ENCODE peak calls at places on chromosome 16, in six cellular contexts. One of them, this sample, is unnamed.

GRCh38 chr16:72355561-72355960 is 183.6 kb upstream of the PMFBP1 start:
- DNase-seq in lower leg skin: no peak
- DNase-seq in CD8-positive, alpha-beta T cell: no peak
- DNase-seq in HFF-Myc: no peak
- DNase-seq in GM12865: no peak
- DNase-seq in cardiac fibroblast: peak; percentile 66
- DNase-seq in this sample: no peak

GRCh38 chr16:27378871-27379580 is 22.9 kb upstream of the IL21R start:
- DNase-seq in HFF-Myc: no peak
- DNase-seq in GM12865: peak; percentile 62
- DNase-seq in lower leg skin: no peak
- DNase-seq in cardiac fibroblast: no peak
- DNase-seq in CD8-positive, alpha-beta T cell: no peak
- DNase-seq in this sample: no peak

GRCh38 chr16:89473791-89474414 is 16.5 kb downstream of the ANKRD11 start:
- DNase-seq in cardiac fibroblast: peak; percentile 61
- DNase-seq in HFF-Myc: no peak
- DNase-seq in GM12865: no peak
- DNase-seq in lower leg skin: no peak
- DNase-seq in CD8-positive, alpha-beta T cell: no peak
- DNase-seq in this sample: no peak

GRCh38 chr16:81797443-81797842 is 18.4 kb downstream of the PLCG2 start:
- DNase-seq in HFF-Myc: no peak
- DNase-seq in lower leg skin: no peak
- DNase-seq in CD8-positive, alpha-beta T cell: no peak
- DNase-seq in GM12865: peak; percentile 94
- DNase-seq in cardiac fibroblast: no peak
- DNase-seq in this sample: no peak

GRCh38 chr16:4623593-4623992 is 1.0 kb upstream of the MGRN1 start:
- DNase-seq in CD8-positive, alpha-beta T cell: no peak
- DNase-seq in cardiac fibroblast: no peak
- DNase-seq in lower leg skin: no peak
- DNase-seq in GM12865: no peak
- DNase-seq in HFF-Myc: no peak
- DNase-seq in this sample: no peak

GRCh38 chr16:84913315-84913714 is 93.5 kb downstream of the CRISPLD2 start:
- DNase-seq in cardiac fibroblast: no peak
- DNase-seq in GM12865: no peak
- DNase-seq in HFF-Myc: no peak
- DNase-seq in CD8-positive, alpha-beta T cell: no peak
- DNase-seq in lower leg skin: peak; percentile 81
- DNase-seq in this sample: no peak

GRCh38 chr16:20344630-20345029 is 7.9 kb downstream of the UMOD start:
- DNase-seq in cardiac fibroblast: no peak
- DNase-seq in GM12865: peak; percentile 26
- DNase-seq in lower leg skin: no peak
- DNase-seq in CD8-positive, alpha-beta T cell: no peak
- DNase-seq in HFF-Myc: no peak
- DNase-seq in this sample: no peak

GRCh38 chr16:85924675-85925074 is 25.7 kb downstream of the IRF8 start:
- DNase-seq in cardiac fibroblast: no peak
- DNase-seq in HFF-Myc: no peak
- DNase-seq in CD8-positive, alpha-beta T cell: no peak
- DNase-seq in GM12865: no peak
- DNase-seq in lower leg skin: no peak
- DNase-seq in this sample: no peak

GRCh38 chr16:56513972-56514371 is 5.9 kb downstream of the BBS2 start:
- DNase-seq in lower leg skin: peak; percentile 41
- DNase-seq in HFF-Myc: no peak
- DNase-seq in cardiac fibroblast: peak; percentile 77
- DNase-seq in CD8-positive, alpha-beta T cell: peak; percentile 14
- DNase-seq in GM12865: peak; percentile 65
- DNase-seq in this sample: no peak

GRCh38 chr16:83806036-83806435 is 1.7 kb upstream of the HSBP1 start:
- DNase-seq in GM12865: peak; percentile 24
- DNase-seq in CD8-positive, alpha-beta T cell: no peak
- DNase-seq in cardiac fibroblast: no peak
- DNase-seq in HFF-Myc: no peak
- DNase-seq in lower leg skin: no peak
- DNase-seq in this sample: no peak

GRCh38 chr16:83802559-83802958 is 5.2 kb upstream of the HSBP1 start:
- DNase-seq in cardiac fibroblast: no peak
- DNase-seq in lower leg skin: no peak
- DNase-seq in CD8-positive, alpha-beta T cell: no peak
- DNase-seq in HFF-Myc: no peak
- DNase-seq in GM12865: no peak
- DNase-seq in this sample: no peak

GRCh38 chr16:83804366-83804765 is 3.4 kb upstream of the HSBP1 start:
- DNase-seq in GM12865: no peak
- DNase-seq in lower leg skin: no peak
- DNase-seq in HFF-Myc: no peak
- DNase-seq in CD8-positive, alpha-beta T cell: no peak
- DNase-seq in cardiac fibroblast: no peak
- DNase-seq in this sample: no peak

GRCh38 chr16:83802135-83802534 is 5.6 kb upstream of the HSBP1 start:
- DNase-seq in lower leg skin: no peak
- DNase-seq in GM12865: peak; percentile 66
- DNase-seq in CD8-positive, alpha-beta T cell: no peak
- DNase-seq in HFF-Myc: peak; percentile 56
- DNase-seq in cardiac fibroblast: peak; percentile 83
- DNase-seq in this sample: no peak

DNA sequence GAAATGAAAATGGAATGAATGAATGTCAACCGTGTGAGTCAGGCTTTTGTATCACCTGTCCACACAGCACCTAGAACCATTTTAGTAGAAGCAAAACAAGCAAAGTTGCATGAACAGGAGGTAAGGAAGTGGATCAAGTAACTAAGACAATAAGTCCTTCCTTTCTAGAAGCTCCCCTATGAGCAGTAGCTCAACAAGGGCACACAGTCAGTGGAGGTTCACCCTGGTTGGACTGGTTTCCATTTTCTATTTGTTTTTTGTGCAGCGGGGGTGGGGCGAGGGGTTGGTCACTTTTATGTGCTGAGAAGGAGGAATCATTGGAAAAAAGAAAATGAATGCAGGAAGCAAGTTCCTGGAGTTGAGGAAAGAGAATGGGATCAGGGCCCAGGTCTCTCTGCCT is 4.0 kb upstream of the HSBP1 start:
- DNase-seq in GM12865: no peak
- DNase-seq in CD8-positive, alpha-beta T cell: no peak
- DNase-seq in cardiac fibroblast: no peak
- DNase-seq in HFF-Myc: no peak
- DNase-seq in lower leg skin: no peak
- DNase-seq in this sample: no peak
- TF ChIP-seq CTCF in GM12865: no peak
- TF ChIP-seq CTCF in CD8-positive, alpha-beta T cell: no peak
- TF ChIP-seq CTCF in cardiac fibroblast: no peak
- TF ChIP-seq CTCF in HFF-Myc: no peak
- TF ChIP-seq CTCF in lower leg skin: no peak
- TF ChIP-seq CTCF in this sample: no peak

GRCh38 chr16:67651847-67652246 is 6.9 kb downstream of the CARMIL2 start:
- DNase-seq in CD8-positive, alpha-beta T cell: no peak
- DNase-seq in cardiac fibroblast: no peak
- DNase-seq in lower leg skin: no peak
- DNase-seq in GM12865: no peak
- DNase-seq in HFF-Myc: no peak
- DNase-seq in this sample: no peak

GRCh38 chr16:67652578-67653130 is 7.4 kb downstream of the ACD start:
- DNase-seq in GM12865: no peak
- DNase-seq in HFF-Myc: no peak
- DNase-seq in cardiac fibroblast: no peak
- DNase-seq in lower leg skin: no peak
- DNase-seq in CD8-positive, alpha-beta T cell: no peak
- DNase-seq in this sample: no peak

GRCh38 chr16:67655363-67655762 is 4.7 kb downstream of the ACD start:
- DNase-seq in HFF-Myc: no peak
- DNase-seq in cardiac fibroblast: no peak
- DNase-seq in lower leg skin: no peak
- DNase-seq in GM12865: no peak
- DNase-seq in CD8-positive, alpha-beta T cell: no peak
- DNase-seq in this sample: no peak

GRCh38 chr16:67654069-67654911 is 5.8 kb downstream of the ACD start:
- DNase-seq in cardiac fibroblast: no peak
- DNase-seq in lower leg skin: no peak
- DNase-seq in CD8-positive, alpha-beta T cell: no peak
- DNase-seq in HFF-Myc: no peak
- DNase-seq in GM12865: no peak
- DNase-seq in this sample: no peak

DNA sequence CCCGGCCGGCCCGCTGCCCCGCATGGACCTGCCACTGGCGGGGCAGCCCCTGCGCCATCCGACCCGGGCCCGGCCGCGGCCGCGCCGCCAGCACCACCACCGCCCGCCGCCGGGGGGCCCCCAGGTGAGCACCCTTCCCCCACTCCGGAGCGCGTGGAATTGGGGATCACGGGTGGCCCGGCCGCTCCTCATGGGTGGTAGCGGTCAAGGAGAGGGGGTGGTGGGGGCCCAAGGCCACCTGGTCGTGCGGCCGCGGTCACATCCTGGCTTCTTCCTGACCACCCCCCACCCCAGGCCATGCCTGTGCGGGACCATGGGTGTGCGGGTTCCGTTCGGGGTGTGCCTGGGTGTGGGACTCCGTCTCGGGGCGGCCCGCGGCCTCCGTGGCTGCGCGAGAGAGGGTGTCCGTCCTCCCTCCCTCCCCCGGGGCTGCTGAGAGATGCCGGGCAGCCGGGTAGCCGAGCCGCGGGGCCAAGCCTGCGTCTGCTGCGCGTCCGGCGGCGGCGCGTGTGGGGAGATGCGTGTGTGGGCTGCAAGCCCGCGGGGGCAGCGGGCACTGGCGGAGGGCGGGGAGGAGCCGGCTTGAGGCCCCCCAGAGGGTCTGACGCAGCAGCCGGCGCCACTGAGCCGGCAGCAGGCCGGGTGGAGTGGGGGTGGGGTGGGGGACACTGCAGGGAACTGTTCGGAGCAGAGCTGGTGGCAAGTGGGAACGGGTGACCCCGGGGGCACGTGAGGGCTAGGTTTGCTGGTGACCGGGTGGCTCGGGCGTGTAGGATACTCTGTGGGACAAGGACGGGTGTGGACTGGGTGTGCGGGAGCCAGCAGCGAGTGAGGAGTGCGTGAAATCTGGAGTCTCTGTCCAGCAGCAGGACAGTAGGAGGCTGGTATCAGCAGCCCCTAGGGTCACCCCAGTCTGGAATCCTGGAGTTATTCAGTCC is 6.7 kb downstream of the ACD start:
- DNase-seq in cardiac fibroblast: no peak
- DNase-seq in GM12865: no peak
- DNase-seq in lower leg skin: no peak
- DNase-seq in CD8-positive, alpha-beta T cell: no peak
- DNase-seq in HFF-Myc: no peak
- DNase-seq in this sample: no peak
- TF ChIP-seq CTCF in cardiac fibroblast: no peak
- TF ChIP-seq CTCF in GM12865: no peak
- TF ChIP-seq CTCF in lower leg skin: no peak
- TF ChIP-seq CTCF in CD8-positive, alpha-beta T cell: no peak
- TF ChIP-seq CTCF in HFF-Myc: no peak
- TF ChIP-seq CTCF in this sample: peak; percentile 62

GRCh38 chr16:51834131-51834530 is 683.1 kb upstream of the SALL1 start:
- DNase-seq in HFF-Myc: no peak
- DNase-seq in GM12865: no peak
- DNase-seq in cardiac fibroblast: peak; percentile 15
- DNase-seq in CD8-positive, alpha-beta T cell: no peak
- DNase-seq in lower leg skin: no peak
- DNase-seq in this sample: no peak

DNA sequence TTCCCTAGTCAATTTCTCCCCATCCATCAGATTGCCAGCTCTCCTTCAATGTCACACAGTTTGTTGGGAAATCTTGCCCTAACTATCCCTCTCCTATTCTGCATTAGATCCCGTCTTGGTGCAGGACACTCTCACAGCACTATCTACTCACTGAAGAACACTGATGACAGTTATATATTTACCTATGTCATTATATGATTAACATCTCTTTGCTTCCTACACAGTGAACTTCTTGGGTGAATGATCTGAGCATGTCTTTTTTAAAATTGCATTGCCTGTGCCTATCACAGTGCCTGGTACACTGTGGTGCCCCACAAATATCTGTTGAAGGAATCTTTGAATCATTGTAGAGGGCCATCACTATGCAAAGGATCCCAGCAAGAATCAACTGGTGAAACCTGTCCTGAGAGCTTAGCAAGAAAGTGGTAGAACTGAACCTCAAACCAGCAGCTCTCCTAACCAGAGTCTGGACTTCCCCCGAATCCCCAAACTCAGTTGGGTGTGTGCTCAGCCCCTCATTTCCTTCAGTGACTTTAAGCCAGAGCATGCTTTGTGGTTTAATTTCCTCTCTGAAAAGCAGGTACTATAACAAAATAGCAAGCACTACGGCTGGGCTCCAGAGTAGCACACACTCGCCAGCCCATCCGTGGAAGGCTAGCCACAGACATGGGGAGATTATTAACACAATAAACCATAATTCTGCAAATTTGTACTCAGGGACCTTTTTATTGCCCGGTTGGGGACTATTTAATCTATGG is 680.7 kb upstream of the SALL1 start:
- DNase-seq in cardiac fibroblast: no peak
- DNase-seq in CD8-positive, alpha-beta T cell: no peak
- DNase-seq in lower leg skin: no peak
- DNase-seq in HFF-Myc: no peak
- DNase-seq in GM12865: no peak
- DNase-seq in this sample: no peak
- TF ChIP-seq CTCF in cardiac fibroblast: no peak
- TF ChIP-seq CTCF in CD8-positive, alpha-beta T cell: no peak
- TF ChIP-seq CTCF in lower leg skin: no peak
- TF ChIP-seq CTCF in HFF-Myc: no peak
- TF ChIP-seq CTCF in GM12865: no peak
- TF ChIP-seq CTCF in this sample: no peak

GRCh38 chr16:9404811-9405210 is 313.4 kb downstream of the HAPSTR1 start:
- DNase-seq in cardiac fibroblast: no peak
- DNase-seq in CD8-positive, alpha-beta T cell: no peak
- DNase-seq in lower leg skin: no peak
- DNase-seq in GM12865: no peak
- DNase-seq in HFF-Myc: no peak
- DNase-seq in this sample: no peak

GRCh38 chr16:9408297-9408696 is 316.9 kb downstream of the HAPSTR1 start:
- DNase-seq in HFF-Myc: no peak
- DNase-seq in GM12865: no peak
- DNase-seq in lower leg skin: no peak
- DNase-seq in CD8-positive, alpha-beta T cell: no peak
- DNase-seq in cardiac fibroblast: no peak
- DNase-seq in this sample: no peak

GRCh38 chr16:9402293-9402865 is 310.9 kb downstream of the HAPSTR1 start:
- DNase-seq in GM12865: no peak
- DNase-seq in lower leg skin: no peak
- DNase-seq in cardiac fibroblast: no peak
- DNase-seq in CD8-positive, alpha-beta T cell: no peak
- DNase-seq in HFF-Myc: no peak
- DNase-seq in this sample: no peak

GRCh38 chr16:9407206-9407758 is 315.8 kb downstream of the HAPSTR1 start:
- DNase-seq in GM12865: no peak
- DNase-seq in cardiac fibroblast: no peak
- DNase-seq in lower leg skin: no peak
- DNase-seq in HFF-Myc: no peak
- DNase-seq in CD8-positive, alpha-beta T cell: no peak
- DNase-seq in this sample: no peak

DNA sequence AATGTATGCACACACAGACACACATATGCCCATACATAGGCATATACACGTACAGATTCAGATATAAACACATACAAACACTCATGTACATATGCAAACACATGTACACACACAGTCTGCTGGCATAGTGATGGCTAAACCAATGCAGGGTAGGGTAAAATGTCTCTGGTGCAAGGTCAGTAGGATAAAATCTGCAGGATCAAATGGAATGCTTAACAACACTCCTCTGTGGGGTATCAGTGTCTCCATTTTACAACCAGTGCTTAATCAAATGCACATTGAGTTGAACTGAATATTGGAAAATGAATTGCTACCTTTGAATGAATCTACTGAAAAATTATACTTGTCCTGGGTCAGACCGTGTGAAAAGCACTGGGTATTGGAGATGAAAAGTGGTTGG is 314.6 kb downstream of the HAPSTR1 start:
- DNase-seq in CD8-positive, alpha-beta T cell: no peak
- DNase-seq in cardiac fibroblast: no peak
- DNase-seq in lower leg skin: no peak
- DNase-seq in GM12865: no peak
- DNase-seq in HFF-Myc: no peak
- DNase-seq in this sample: no peak
- TF ChIP-seq CTCF in CD8-positive, alpha-beta T cell: no peak
- TF ChIP-seq CTCF in cardiac fibroblast: no peak
- TF ChIP-seq CTCF in lower leg skin: no peak
- TF ChIP-seq CTCF in GM12865: no peak
- TF ChIP-seq CTCF in HFF-Myc: no peak
- TF ChIP-seq CTCF in this sample: no peak